ENCODE peak calls at places on chromosome 19, in ten cellular contexts. Q is spleen, K is tibial nerve, X is Karpas-422, I is uterus, S is aorta, M is breast epithelium, Y is IMR-90, A is upper lobe of right lung, H is GM23248. R is an unnamed sample. For H3K4me1, the result is how much of the 10 kb centered on the place peaks cover.

GRCh38 chr19:47035127-47035494 is 13.3 kb downstream of the TMEM160 start:
- DNase-seq in Q (no peak), K (no peak), X (peak), I (no peak), S (no peak), M (no peak), Y (no peak), A (no peak), H (peak), R (no peak)

GRCh38 chr19:17775245-17775927 is 19.6 kb upstream of the B3GNT3 start:
- DNase-seq in Q (no peak), K (no peak), X (peak), I (no peak), S (no peak), M (no peak), Y (peak), A (no peak), H (peak), R (no peak)

GRCh38 chr19:5432687-5433086 is 22.5 kb upstream of the ZNRF4 start:
- DNase-seq in Q (no peak), K (no peak), X (no peak), I (no peak), S (no peak), M (no peak), Y (no peak), A (no peak), H (no peak), R (no peak)

GRCh38 chr19:18417250-18418033 is 1.8 kb upstream of the SSBP4 start:
- DNase-seq in Q (peak), K (peak), X (peak), I (peak), S (peak), M (no peak), Y (peak), A (peak), H (peak), R (peak)

GRCh38 chr19:6457958-6458694 is 1.5 kb downstream of the SLC25A23 start:
- DNase-seq in Q (no peak), K (no peak), X (peak), I (peak), S (no peak), M (no peak), Y (no peak), A (no peak), H (peak), R (no peak)

GRCh38 chr19:28377077-28377476 is 835.9 kb downstream of the UQCRFS1 start:
- DNase-seq in Q (no peak), K (no peak), X (peak), I (no peak), S (no peak), M (no peak), Y (no peak), A (no peak), H (peak), R (no peak)

GRCh38 chr19:2719910-2720776 is 1.0 kb downstream of the DIRAS1 start:
- DNase-seq in Q (peak), K (no peak), X (no peak), I (no peak), S (no peak), M (no peak), Y (peak), A (no peak), H (peak), R (no peak)

GRCh38 chr19:50833117-50833801 is at the start of gene KLK15:
- DNase-seq in Q (peak), K (no peak), X (no peak), I (no peak), S (peak), M (no peak), Y (no peak), A (no peak), H (no peak), R (no peak)

GRCh38 chr19:409515-410242 is 732 bp upstream of the C2CD4C start:
- DNase-seq in Q (peak), K (peak), X (no peak), I (no peak), S (peak), M (no peak), Y (no peak), A (peak), H (no peak), R (no peak)

GRCh38 chr19:7657047-7657779 is 11.6 kb upstream of the RETN start:
- DNase-seq in Q (no peak), K (no peak), X (no peak), I (no peak), S (peak), M (no peak), Y (no peak), A (peak), H (peak), R (no peak)

GRCh38 chr19:8116437-8117293 is 32.7 kb downstream of the FBN3 start:
- DNase-seq in Q (no peak), K (no peak), X (peak), I (no peak), S (no peak), M (no peak), Y (no peak), A (no peak), H (no peak), R (no peak)

GRCh38 chr19:18645035-18645511 is 8.2 kb downstream of the KLHL26 start:
- DNase-seq in Q (no peak), K (no peak), X (no peak), I (no peak), S (peak), M (peak), Y (no peak), A (no peak), H (peak), R (no peak)

GRCh38 chr19:39996218-39996810 is 546 bp upstream of the ZNF546 start:
- DNase-seq in Q (no peak), K (no peak), X (peak), I (no peak), S (peak), M (no peak), Y (peak), A (no peak), H (peak), R (no peak)

GRCh38 chr19:41306394-41306793 is 3.6 kb upstream of the CCDC97 start:
- DNase-seq in Q (no peak), K (no peak), X (no peak), I (no peak), S (peak), M (no peak), Y (no peak), A (no peak), H (no peak), R (no peak)

GRCh38 chr19:29609636-29610035 is 3.6 kb downstream of the POP4 start:
- DNase-seq in Q (peak), K (no peak), X (no peak), I (no peak), S (no peak), M (no peak), Y (no peak), A (peak), H (no peak), R (no peak)

GRCh38 chr19:44754743-44755066 is 6.2 kb downstream of the BCL3 start:
- DNase-seq in Q (no peak), K (no peak), X (no peak), I (no peak), S (no peak), M (no peak), Y (no peak), A (no peak), H (no peak), R (no peak)

GRCh38 chr19:16603090-16603489 is 24.9 kb downstream of the MED26 start:
- DNase-seq in Q (no peak), K (no peak), X (no peak), I (no peak), S (peak), M (no peak), Y (no peak), A (no peak), H (no peak), R (no peak)

GRCh38 chr19:20038358-20039202 is 725 bp downstream of the ZNF682 start:
- DNase-seq in Q (no peak), K (no peak), X (peak), I (no peak), S (no peak), M (no peak), Y (peak), A (no peak), H (peak), R (no peak)

GRCh38 chr19:397941-398706 is 10.8 kb downstream of the C2CD4C start:
- DNase-seq in Q (no peak), K (no peak), X (no peak), I (peak), S (no peak), M (no peak), Y (no peak), A (peak), H (no peak), R (no peak)

GRCh38 chr19:18781885-18782527 is 9.1 kb downstream of the COMP start:
- DNase-seq in Q (no peak), K (no peak), X (peak), I (no peak), S (peak), M (no peak), Y (no peak), A (no peak), H (no peak), R (no peak)

GRCh38 chr19:23305555-23305954 is 55.4 kb upstream of the ZNF724 start:
- DNase-seq in Q (no peak), K (no peak), X (peak), I (no peak), S (no peak), M (no peak), Y (no peak), A (no peak), H (no peak), R (no peak)

GRCh38 chr19:11322269-11323024 is 17.0 kb downstream of the RAB3D start:
- DNase-seq in Q (no peak), K (no peak), X (no peak), I (no peak), S (no peak), M (no peak), Y (peak), A (no peak), H (no peak), R (no peak)

GRCh38 chr19:29533578-29534544 is 8.1 kb downstream of the VSTM2B start:
- DNase-seq in Q (peak), K (no peak), X (no peak), I (no peak), S (no peak), M (no peak), Y (no peak), A (peak), H (no peak), R (no peak)

GRCh38 chr19:17749912-17750317 is 1.4 kb upstream of the FCHO1 start:
- DNase-seq in Q (no peak), K (no peak), X (no peak), I (no peak), S (no peak), M (no peak), Y (no peak), A (no peak), H (peak), R (no peak)

GRCh38 chr19:2016041-2016807 is 710 bp upstream of the BTBD2 start:
- DNase-seq in Q (no peak), K (peak), X (peak), I (peak), S (peak), M (peak), Y (peak), A (no peak), H (peak), R (peak)

GRCh38 chr19:55373993-55374757 is 2.5 kb upstream of the TMEM190 start:
- DNase-seq in Q (no peak), K (no peak), X (no peak), I (no peak), S (no peak), M (no peak), Y (peak), A (no peak), H (peak), R (no peak)

GRCh38 chr19:2645816-2646215 is 56.7 kb downstream of the GNG7 start:
- DNase-seq in Q (no peak), K (no peak), X (no peak), I (no peak), S (no peak), M (no peak), Y (no peak), A (no peak), H (no peak), R (no peak)

GRCh38 chr19:14118165-14119051 is 846 bp upstream of the PRKACA start:
- DNase-seq in Q (peak), K (peak), X (peak), I (peak), S (peak), M (peak), Y (peak), A (peak), H (peak), R (peak)

GRCh38 chr19:33724723-33725060 is 72.0 kb upstream of the KCTD15 start:
- DNase-seq in Q (peak), K (no peak), X (no peak), I (no peak), S (no peak), M (no peak), Y (no peak), A (peak), H (no peak), R (no peak)

GRCh38 chr19:2477141-2477710 is 1.3 kb downstream of the GADD45B start:
- DNase-seq in Q (peak), K (no peak), X (peak), I (peak), S (peak), M (no peak), Y (peak), A (peak), H (peak), R (no peak)

GRCh38 chr19:18429717-18430416 is 8.1 kb downstream of the ISYNA1 start:
- DNase-seq in Q (no peak), K (no peak), X (peak), I (peak), S (peak), M (no peak), Y (no peak), A (no peak), H (no peak), R (no peak)

DNA sequence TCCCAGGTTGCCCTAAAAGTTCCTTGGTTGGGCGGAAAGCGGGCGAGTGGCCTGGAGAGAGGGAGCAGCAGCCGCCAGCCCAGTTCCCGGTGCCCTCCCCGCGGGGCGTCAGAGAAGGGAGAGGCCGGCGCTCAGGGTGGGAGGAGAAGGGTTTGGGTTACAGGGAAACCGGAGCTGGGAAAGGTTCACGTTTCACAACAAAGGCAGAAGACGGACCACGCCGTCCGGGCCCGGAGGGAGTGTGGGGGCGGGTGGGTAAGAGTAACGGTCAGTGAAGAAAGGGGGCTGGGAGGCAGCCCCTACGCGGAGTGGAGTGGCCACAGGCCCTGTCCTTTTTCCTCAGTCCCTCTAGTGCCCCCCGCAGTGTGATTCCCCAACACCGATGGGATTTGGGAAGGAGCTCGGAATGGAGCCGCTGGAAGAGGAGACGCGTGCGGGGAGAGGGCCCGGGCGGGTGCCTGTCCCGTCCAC is 1.6 kb downstream of the SIX5 start:
- DNase-seq in Q (no peak), K (peak), X (no peak), I (peak), S (peak), M (peak), Y (peak), A (peak), H (peak), R (peak)
- H3K4me1 ChIP-seq in Q (half or more), K (under half), X (under half), I (under half), S (under half), M (under half), Y (under half), A (under half), H (under half), R (half or more)

DNA sequence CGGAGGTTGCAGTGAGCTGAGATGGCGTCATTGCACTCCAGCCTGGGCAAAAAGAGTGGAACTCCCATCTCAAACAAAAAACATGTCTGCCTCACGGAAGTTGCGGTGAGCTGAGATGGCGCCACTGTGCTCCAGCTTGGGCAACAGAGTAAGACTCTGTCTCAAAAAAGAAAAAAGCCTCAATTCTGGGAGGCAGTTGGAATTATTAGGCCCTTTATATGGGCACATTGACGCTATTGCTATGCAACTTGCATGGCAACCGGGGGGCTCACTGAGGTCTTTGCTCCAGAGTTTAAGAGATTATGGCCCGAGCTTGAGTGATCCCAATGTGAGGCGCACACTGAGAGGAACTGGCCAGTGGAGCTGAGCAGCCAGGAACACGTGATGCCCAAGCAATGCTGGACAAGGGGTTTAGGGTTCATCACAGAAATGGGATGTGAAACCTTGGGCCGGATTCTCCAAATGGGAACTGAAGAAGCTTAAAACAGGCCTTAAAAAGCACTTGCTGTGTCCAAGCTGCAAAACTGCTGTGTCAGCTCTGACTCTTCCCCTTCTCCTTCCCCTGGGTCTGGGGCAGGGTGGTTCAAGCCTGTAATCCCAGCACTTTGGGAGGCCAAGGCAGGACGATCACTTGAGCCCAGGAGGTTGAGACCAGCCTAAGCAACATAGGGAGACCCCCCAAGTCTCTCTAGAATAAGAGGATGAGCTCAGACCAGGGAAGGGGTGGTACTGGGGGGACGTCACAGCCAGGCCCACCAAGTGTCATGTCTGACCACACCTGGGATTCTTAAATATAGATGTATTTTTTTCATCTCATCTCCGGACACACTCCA is 2.5 kb downstream of the FTL start:
- DNase-seq in Q (peak), K (no peak), X (peak), I (no peak), S (peak), M (no peak), Y (peak), A (peak), H (peak), R (peak)
- H3K4me3 ChIP-seq in Q (peak), K (peak), X (no peak), I (no peak), S (no peak), M (peak), Y (peak), A (peak), H (peak), R (peak)

DNA sequence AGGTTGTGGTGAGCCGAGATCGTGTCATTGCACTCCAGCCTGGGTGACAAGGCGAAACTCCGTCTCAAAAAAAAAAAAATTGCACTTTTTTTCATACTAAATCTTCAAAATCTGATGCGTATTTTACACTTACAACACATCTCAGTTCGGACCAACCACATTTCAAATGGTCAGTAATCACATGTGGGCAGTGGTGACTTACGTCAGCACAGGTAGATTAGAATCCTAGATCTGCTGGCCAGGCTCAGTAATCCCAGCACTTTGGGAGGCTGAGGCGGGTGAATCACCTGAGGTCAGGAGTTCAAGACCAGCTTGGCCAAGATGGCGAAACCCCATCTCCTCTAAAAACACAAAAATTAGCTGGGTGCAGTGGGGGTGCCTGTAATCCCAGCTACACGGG is 1.6 kb upstream of the FARSA start:
- DNase-seq in Q (no peak), K (no peak), X (no peak), I (no peak), S (no peak), M (no peak), Y (no peak), A (no peak), H (no peak), R (no peak)
- H3K4me1 ChIP-seq in Q (half or more), K (under half), X (under half), I (under half), S (under half), M (under half), Y (under half), A (under half), H (under half), R (under half)

DNA sequence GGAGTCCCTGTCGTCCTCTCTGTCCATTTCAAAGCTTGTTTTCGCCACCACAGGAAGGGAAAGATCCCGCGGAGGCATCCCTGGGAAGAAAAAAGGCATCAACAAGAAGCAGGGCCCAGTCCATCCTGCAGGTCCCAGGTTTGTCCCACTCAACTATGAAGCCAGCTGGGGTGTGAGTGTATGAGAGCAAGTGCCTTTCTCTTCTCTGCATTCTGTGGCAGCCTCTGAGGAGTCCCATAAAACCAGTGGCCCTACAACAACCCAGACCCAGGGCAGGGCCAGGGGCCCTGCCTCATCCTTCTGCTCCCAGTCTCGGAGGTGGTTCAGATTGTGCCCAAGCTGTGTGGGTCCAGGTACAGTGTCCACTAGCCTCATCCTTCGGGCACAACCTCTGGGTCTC is 18.9 kb downstream of the PEG3 start:
- DNase-seq in Q (no peak), K (no peak), X (no peak), I (no peak), S (no peak), M (no peak), Y (no peak), A (no peak), H (no peak), R (no peak)
- H3K4me3 ChIP-seq in Q (no peak), K (no peak), X (no peak), I (no peak), S (no peak), M (no peak), Y (no peak), A (no peak), H (no peak), R (no peak)

GRCh38 chr19:56885173-56885679 is 44.7 kb upstream of the PEG3 start:
- DNase-seq in Q (no peak), K (no peak), X (no peak), I (no peak), S (no peak), M (no peak), Y (no peak), A (no peak), H (no peak), R (no peak)
- H3K4me1 ChIP-seq in Q (under half), K (under half), X (under half), I (under half), S (under half), M (under half), Y (under half), A (under half), H (under half), R (under half)

GRCh38 chr19:58469241-58470013 is 2.5 kb downstream of the ZNF324 start:
- DNase-seq in Q (no peak), K (no peak), X (no peak), I (no peak), S (no peak), M (no peak), Y (no peak), A (no peak), H (no peak), R (no peak)

GRCh38 chr19:58468216-58468839 is 1.4 kb downstream of the ZNF324 start:
- DNase-seq in Q (no peak), K (no peak), X (no peak), I (no peak), S (no peak), M (no peak), Y (peak), A (no peak), H (peak), R (no peak)

GRCh38 chr19:58466760-58467589 is at the start of gene ZNF324:
- DNase-seq in Q (peak), K (peak), X (peak), I (peak), S (peak), M (peak), Y (peak), A (peak), H (peak), R (peak)

GRCh38 chr19:58471736-58472135 is 4.4 kb upstream of the ZNF446 start:
- DNase-seq in Q (no peak), K (no peak), X (no peak), I (no peak), S (no peak), M (no peak), Y (no peak), A (no peak), H (no peak), R (no peak)

GRCh38 chr19:58466089-58466759 is 656 bp upstream of the ZNF324 start:
- DNase-seq in Q (no peak), K (no peak), X (no peak), I (no peak), S (no peak), M (no peak), Y (no peak), A (no peak), H (no peak), R (no peak)
- H3K4me3 ChIP-seq in Q (peak), K (peak), X (peak), I (peak), S (no peak), M (peak), Y (peak), A (peak), H (peak), R (peak)

R was measured in right atrium auricular region.